ENCODE peak calls at places on chromosomes 12 and 14, in four cellular contexts. One of them, this sample, is unnamed.

GRCh38 chr14:39230416-39230815 is 3.3 kb upstream of the MIA2 start:
- DNase-seq in cardiac muscle cell: no peak
- DNase-seq in Karpas-422: no peak
- DNase-seq in transverse colon: no peak
- DNase-seq in this sample: peak

GRCh38 chr12:48800457-48800856 is 11.6 kb upstream of the ADCY6 start:
- DNase-seq in cardiac muscle cell: no peak
- DNase-seq in Karpas-422: no peak
- DNase-seq in transverse colon: no peak
- DNase-seq in this sample: no peak

GRCh38 chr12:29164477-29165163 is 15.5 kb downstream of the FAR2 start:
- DNase-seq in transverse colon: no peak
- DNase-seq in Karpas-422: no peak
- DNase-seq in cardiac muscle cell: no peak
- DNase-seq in this sample: peak

GRCh38 chr14:102854397-102854703 is 68.1 kb upstream of the AMN start:
- DNase-seq in cardiac muscle cell: no peak
- DNase-seq in transverse colon: no peak
- DNase-seq in Karpas-422: no peak
- DNase-seq in this sample: no peak

GRCh38 chr12:51009038-51009437 is 17.1 kb downstream of the SLC11A2 start:
- DNase-seq in transverse colon: peak
- DNase-seq in cardiac muscle cell: no peak
- DNase-seq in Karpas-422: no peak
- DNase-seq in this sample: no peak

GRCh38 chr14:59761851-59762250 is 108.7 kb downstream of the RTN1 start:
- DNase-seq in Karpas-422: no peak
- DNase-seq in cardiac muscle cell: no peak
- DNase-seq in transverse colon: no peak
- DNase-seq in this sample: no peak

GRCh38 chr12:68423175-68423574 is 91.0 kb upstream of the MDM1 start:
- DNase-seq in Karpas-422: no peak
- DNase-seq in cardiac muscle cell: no peak
- DNase-seq in transverse colon: no peak
- DNase-seq in this sample: no peak

GRCh38 chr14:80850197-80850814 is 91.2 kb downstream of the CEP128 start:
- DNase-seq in transverse colon: no peak
- DNase-seq in cardiac muscle cell: peak
- DNase-seq in Karpas-422: peak
- DNase-seq in this sample: peak

GRCh38 chr14:77290705-77291104 is 19.7 kb upstream of the NGB start:
- DNase-seq in cardiac muscle cell: no peak
- DNase-seq in Karpas-422: peak
- DNase-seq in transverse colon: no peak
- DNase-seq in this sample: peak

GRCh38 chr12:118063567-118064391 is 2.8 kb upstream of the WSB2 start:
- DNase-seq in transverse colon: no peak
- DNase-seq in cardiac muscle cell: no peak
- DNase-seq in Karpas-422: no peak
- DNase-seq in this sample: peak

GRCh38 chr12:26195250-26195640 is at the start of gene SSPN:
- DNase-seq in cardiac muscle cell: peak
- DNase-seq in transverse colon: peak
- DNase-seq in Karpas-422: no peak
- DNase-seq in this sample: no peak

GRCh38 chr14:101495827-101496778 is 65.2 kb upstream of the DIO3 start:
- DNase-seq in cardiac muscle cell: peak
- DNase-seq in Karpas-422: no peak
- DNase-seq in transverse colon: peak
- DNase-seq in this sample: no peak

GRCh38 chr12:93664573-93665138 is 12.5 kb upstream of the CRADD start:
- DNase-seq in Karpas-422: no peak
- DNase-seq in transverse colon: no peak
- DNase-seq in cardiac muscle cell: no peak
- DNase-seq in this sample: peak

GRCh38 chr14:89201645-89202044 is 215.4 kb downstream of the FOXN3 start:
- DNase-seq in transverse colon: no peak
- DNase-seq in Karpas-422: no peak
- DNase-seq in cardiac muscle cell: no peak
- DNase-seq in this sample: no peak

GRCh38 chr14:33475623-33476022 is 475.3 kb downstream of the EGLN3 start:
- DNase-seq in Karpas-422: peak
- DNase-seq in cardiac muscle cell: peak
- DNase-seq in transverse colon: peak
- DNase-seq in this sample: peak

GRCh38 chr12:121793501-121793835 is at the start of gene RHOF:
- DNase-seq in transverse colon: peak
- DNase-seq in Karpas-422: peak
- DNase-seq in cardiac muscle cell: peak
- DNase-seq in this sample: no peak

GRCh38 chr12:131991816-131992430 is 42.2 kb downstream of the EP400 start:
- DNase-seq in transverse colon: no peak
- DNase-seq in cardiac muscle cell: no peak
- DNase-seq in Karpas-422: no peak
- DNase-seq in this sample: no peak

GRCh38 chr14:67335781-67336180 is 23.8 kb downstream of the ATP6V1D start:
- DNase-seq in cardiac muscle cell: peak
- DNase-seq in Karpas-422: peak
- DNase-seq in transverse colon: no peak
- DNase-seq in this sample: no peak

GRCh38 chr12:111570090-111570961 is 28.8 kb downstream of the ATXN2 start:
- DNase-seq in cardiac muscle cell: no peak
- DNase-seq in Karpas-422: no peak
- DNase-seq in transverse colon: no peak
- DNase-seq in this sample: peak

GRCh38 chr14:67410313-67410712 is 1.7 kb downstream of the PLEK2 start:
- DNase-seq in Karpas-422: no peak
- DNase-seq in transverse colon: peak
- DNase-seq in cardiac muscle cell: no peak
- DNase-seq in this sample: peak

GRCh38 chr12:124083708-124084107 is 110.7 kb downstream of the ZNF664 start:
- DNase-seq in transverse colon: no peak
- DNase-seq in Karpas-422: no peak
- DNase-seq in cardiac muscle cell: no peak
- DNase-seq in this sample: no peak

GRCh38 chr12:75236206-75236605 is 26.6 kb upstream of the KCNC2 start:
- DNase-seq in transverse colon: no peak
- DNase-seq in cardiac muscle cell: no peak
- DNase-seq in Karpas-422: no peak
- DNase-seq in this sample: peak

GRCh38 chr14:31843361-31844091 is 233.6 kb upstream of the ARHGAP5 start:
- DNase-seq in Karpas-422: no peak
- DNase-seq in cardiac muscle cell: no peak
- DNase-seq in transverse colon: peak
- DNase-seq in this sample: peak

GRCh38 chr14:44898547-44898946 is 63.2 kb downstream of the KLHL28 start:
- DNase-seq in cardiac muscle cell: no peak
- DNase-seq in transverse colon: no peak
- DNase-seq in Karpas-422: no peak
- DNase-seq in this sample: peak
- H3K4me3 ChIP-seq in cardiac muscle cell: peak
- H3K4me3 ChIP-seq in transverse colon: peak
- H3K4me3 ChIP-seq in Karpas-422: peak
- H3K4me3 ChIP-seq in this sample: no peak

GRCh38 chr12:54030889-54031860 is 1.7 kb upstream of the HOXC5 start:
- DNase-seq in Karpas-422: no peak
- DNase-seq in cardiac muscle cell: peak
- DNase-seq in transverse colon: no peak
- DNase-seq in this sample: no peak
- H3K4me3 ChIP-seq in Karpas-422: no peak
- H3K4me3 ChIP-seq in cardiac muscle cell: peak
- H3K4me3 ChIP-seq in transverse colon: no peak
- H3K4me3 ChIP-seq in this sample: no peak

DNA sequence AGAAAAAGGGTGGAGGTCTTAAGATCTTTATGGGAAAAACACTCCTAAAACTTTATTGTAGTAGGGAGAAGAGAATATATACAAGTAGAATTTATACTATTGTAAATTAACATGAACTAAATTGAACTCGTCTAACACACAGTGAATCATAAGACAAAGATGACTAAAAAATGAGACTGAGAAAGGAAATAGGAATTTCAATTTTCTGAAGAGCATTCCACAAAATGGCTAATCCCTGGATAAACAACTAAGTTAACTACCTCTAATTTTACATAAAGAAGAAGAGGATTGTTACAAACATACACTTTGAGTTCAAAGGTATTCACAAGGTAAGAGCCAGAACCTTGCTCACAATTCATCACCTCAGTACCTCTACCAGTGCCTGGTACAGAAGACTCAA is 2.0 kb downstream of the MAP4K5 start:
- DNase-seq in cardiac muscle cell: no peak
- DNase-seq in transverse colon: no peak
- DNase-seq in Karpas-422: no peak
- DNase-seq in this sample: peak
- H3K4me3 ChIP-seq in cardiac muscle cell: peak
- H3K4me3 ChIP-seq in transverse colon: peak
- H3K4me3 ChIP-seq in Karpas-422: peak
- H3K4me3 ChIP-seq in this sample: no peak

GRCh38 chr12:14997998-14998397 is 25.2 kb downstream of the PDE6H start:
- DNase-seq in cardiac muscle cell: no peak
- DNase-seq in transverse colon: no peak
- DNase-seq in Karpas-422: no peak
- DNase-seq in this sample: no peak

GRCh38 chr12:14994610-14995009 is 21.8 kb downstream of the PDE6H start:
- DNase-seq in cardiac muscle cell: no peak
- DNase-seq in Karpas-422: no peak
- DNase-seq in transverse colon: no peak
- DNase-seq in this sample: no peak

GRCh38 chr12:14993117-14993516 is 20.3 kb downstream of the PDE6H start:
- DNase-seq in cardiac muscle cell: no peak
- DNase-seq in transverse colon: no peak
- DNase-seq in Karpas-422: no peak
- DNase-seq in this sample: peak

GRCh38 chr12:14993537-14994266 is 20.9 kb downstream of the PDE6H start:
- DNase-seq in Karpas-422: no peak
- DNase-seq in cardiac muscle cell: no peak
- DNase-seq in transverse colon: no peak
- DNase-seq in this sample: peak

GRCh38 chr12:14995583-14996425 is 23.0 kb downstream of the PDE6H start:
- DNase-seq in transverse colon: no peak
- DNase-seq in Karpas-422: peak
- DNase-seq in cardiac muscle cell: peak
- DNase-seq in this sample: peak
- H3K4me3 ChIP-seq in transverse colon: no peak
- H3K4me3 ChIP-seq in Karpas-422: no peak
- H3K4me3 ChIP-seq in cardiac muscle cell: no peak
- H3K4me3 ChIP-seq in this sample: no peak

DNA sequence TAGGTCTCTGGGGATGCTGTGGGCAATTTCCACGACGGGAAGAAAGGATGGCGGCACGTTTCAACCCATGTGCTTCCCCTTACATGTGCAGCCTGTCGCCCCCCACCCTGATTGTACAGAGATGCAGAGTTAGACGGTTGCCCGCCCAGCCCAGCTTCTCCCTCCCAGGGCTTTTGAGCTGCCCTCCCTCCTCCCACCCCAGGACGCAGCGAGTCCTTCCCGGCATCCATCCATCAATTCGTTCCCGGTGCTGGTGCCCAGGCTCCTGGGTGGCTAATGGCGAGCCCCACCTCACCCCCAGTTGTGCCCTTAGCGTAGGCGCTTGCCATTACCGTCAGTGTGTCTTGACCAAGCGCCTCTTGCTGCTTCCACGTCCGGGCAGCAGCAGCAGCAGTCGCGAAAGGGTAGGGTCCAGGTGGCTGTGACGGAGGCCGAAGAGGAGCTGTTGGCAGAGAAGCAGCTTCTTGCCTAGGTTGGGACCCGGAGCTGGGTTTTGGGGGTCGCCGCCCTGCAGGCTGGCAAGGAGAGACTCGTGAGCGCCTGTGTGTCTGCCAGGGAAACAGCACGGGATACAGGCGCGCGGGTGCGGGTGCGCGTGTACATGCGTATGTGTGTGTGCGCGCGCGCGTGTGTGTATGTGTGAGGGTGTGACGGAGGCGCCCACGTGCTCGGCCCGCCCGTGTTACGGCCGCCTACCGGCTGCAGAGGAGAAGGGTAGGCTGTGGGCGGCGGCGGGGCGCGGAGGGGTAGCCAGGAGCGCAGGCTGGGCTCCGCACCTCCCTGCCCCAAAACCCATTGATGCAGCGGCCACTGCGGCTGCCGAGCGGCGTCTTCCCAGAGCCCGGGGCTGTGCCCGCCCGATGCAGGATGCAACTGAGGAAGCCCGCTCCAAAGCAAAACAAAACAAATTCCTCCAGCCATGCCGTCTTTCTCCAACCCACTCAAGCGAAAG is at the start of gene SLC6A15:
- DNase-seq in Karpas-422: no peak
- DNase-seq in transverse colon: no peak
- DNase-seq in cardiac muscle cell: peak
- DNase-seq in this sample: peak
- H3K4me3 ChIP-seq in Karpas-422: no peak
- H3K4me3 ChIP-seq in transverse colon: peak
- H3K4me3 ChIP-seq in cardiac muscle cell: peak
- H3K4me3 ChIP-seq in this sample: peak

GRCh38 chr12:52046859-52047258 is 4.4 kb upstream of the NR4A1 start:
- DNase-seq in cardiac muscle cell: no peak
- DNase-seq in Karpas-422: no peak
- DNase-seq in transverse colon: no peak
- DNase-seq in this sample: no peak

GRCh38 chr12:52045794-52046199 is 5.4 kb upstream of the NR4A1 start:
- DNase-seq in transverse colon: peak
- DNase-seq in cardiac muscle cell: no peak
- DNase-seq in Karpas-422: no peak
- DNase-seq in this sample: no peak

GRCh38 chr12:52042706-52043385 is 8.4 kb upstream of the NR4A1 start:
- DNase-seq in Karpas-422: no peak
- DNase-seq in cardiac muscle cell: no peak
- DNase-seq in transverse colon: no peak
- DNase-seq in this sample: no peak

GRCh38 chr12:52043386-52044212 is 7.6 kb upstream of the NR4A1 start:
- DNase-seq in transverse colon: no peak
- DNase-seq in cardiac muscle cell: no peak
- DNase-seq in Karpas-422: no peak
- DNase-seq in this sample: no peak

GRCh38 chr12:52044284-52044983 is 6.8 kb upstream of the NR4A1 start:
- DNase-seq in cardiac muscle cell: no peak
- DNase-seq in Karpas-422: no peak
- DNase-seq in transverse colon: peak
- DNase-seq in this sample: no peak
- H3K4me3 ChIP-seq in cardiac muscle cell: no peak
- H3K4me3 ChIP-seq in Karpas-422: no peak
- H3K4me3 ChIP-seq in transverse colon: no peak
- H3K4me3 ChIP-seq in this sample: no peak

GRCh38 chr14:93688239-93688666 is 100.0 kb downstream of the PRIMA1 start:
- DNase-seq in transverse colon: no peak
- DNase-seq in Karpas-422: no peak
- DNase-seq in cardiac muscle cell: no peak
- DNase-seq in this sample: no peak
- H3K4me3 ChIP-seq in transverse colon: no peak
- H3K4me3 ChIP-seq in Karpas-422: no peak
- H3K4me3 ChIP-seq in cardiac muscle cell: no peak
- H3K4me3 ChIP-seq in this sample: no peak

GRCh38 chr12:88638956-88639355 is 58.7 kb upstream of the KITLG start:
- DNase-seq in Karpas-422: no peak
- DNase-seq in cardiac muscle cell: no peak
- DNase-seq in transverse colon: no peak
- DNase-seq in this sample: no peak
- H3K4me3 ChIP-seq in Karpas-422: no peak
- H3K4me3 ChIP-seq in cardiac muscle cell: no peak
- H3K4me3 ChIP-seq in transverse colon: no peak
- H3K4me3 ChIP-seq in this sample: no peak

GRCh38 chr12:54143233-54143986 is 45.4 kb downstream of the SMUG1 start:
- DNase-seq in cardiac muscle cell: no peak
- DNase-seq in transverse colon: no peak
- DNase-seq in Karpas-422: no peak
- DNase-seq in this sample: no peak
- H3K4me3 ChIP-seq in cardiac muscle cell: no peak
- H3K4me3 ChIP-seq in transverse colon: no peak
- H3K4me3 ChIP-seq in Karpas-422: no peak
- H3K4me3 ChIP-seq in this sample: no peak